ENCODE peak calls at places on chromosome 10, in six cellular contexts. S, F, C, A, G and H are unnamed samples.

GRCh38 chr10:112915590-112916572 is 34.2 kb upstream of the TCF7L2 start:
- DNase-seq in A (no peak), S (no peak), F (no peak), G (no peak), C (no peak), H (peak)

GRCh38 chr10:110411047-110411410 is 86.7 kb upstream of the DUSP5 start:
- DNase-seq in G (no peak), S (peak), F (peak), C (no peak), A (no peak), H (no peak)

GRCh38 chr10:59135275-59135674 is 41.2 kb upstream of the PHYHIPL start:
- DNase-seq in G (no peak), C (no peak), F (no peak), S (no peak), A (no peak), H (no peak)

GRCh38 chr10:100664509-100664908 is 80.9 kb upstream of the PAX2 start:
- DNase-seq in F (no peak), C (no peak), A (no peak), S (no peak), G (no peak), H (no peak)

GRCh38 chr10:88395677-88396076 is 187.4 kb downstream of the RNLS start:
- DNase-seq in C (no peak), S (no peak), A (no peak), F (peak), G (no peak), H (no peak)

GRCh38 chr10:5540886-5541285 is 16.1 kb downstream of the CALML3 start:
- DNase-seq in S (no peak), A (no peak), F (no peak), G (no peak), C (no peak), H (no peak)

GRCh38 chr10:3848768-3849643 is 64.0 kb upstream of the KLF6 start:
- DNase-seq in C (no peak), F (peak), S (no peak), G (peak), A (no peak), H (no peak)

GRCh38 chr10:121734517-121735137 is 136.4 kb upstream of the FGFR2 start:
- DNase-seq in A (peak), C (no peak), F (peak), G (peak), S (no peak), H (no peak)

GRCh38 chr10:101260764-101261341 is 31.6 kb upstream of the LBX1 start:
- DNase-seq in C (no peak), A (no peak), G (no peak), F (no peak), S (no peak), H (no peak)

GRCh38 chr10:123614888-123615287 is 51.3 kb upstream of the GPR26 start:
- DNase-seq in G (peak), A (no peak), F (peak), C (no peak), S (peak), H (no peak)

GRCh38 chr10:31381766-31382316 is 62.8 kb downstream of the ZEB1 start:
- DNase-seq in C (no peak), A (no peak), G (no peak), S (no peak), F (peak), H (no peak)

GRCh38 chr10:129761981-129762956 is 201.8 kb downstream of the EBF3 start:
- DNase-seq in S (peak), F (no peak), G (peak), C (no peak), A (no peak), H (no peak)

GRCh38 chr10:1938317-1938716 is 201.0 kb upstream of the ADARB2 start:
- DNase-seq in S (no peak), F (no peak), G (no peak), A (no peak), C (no peak), H (no peak)

GRCh38 chr10:107213861-107214260 is 49.4 kb upstream of the SORCS1 start:
- DNase-seq in F (no peak), A (no peak), C (no peak), G (no peak), S (no peak), H (no peak)

GRCh38 chr10:73798087-73798486 is 12.7 kb downstream of the ZSWIM8 start:
- DNase-seq in A (no peak), C (no peak), S (no peak), G (no peak), F (no peak), H (no peak)

GRCh38 chr10:102241037-102241443 is 272 bp downstream of the PITX3 start:
- DNase-seq in G (no peak), A (no peak), F (no peak), C (no peak), S (no peak), H (no peak)

GRCh38 chr10:19499291-19499765 is 316.9 kb upstream of the PLXDC2 start:
- DNase-seq in F (no peak), C (no peak), A (no peak), S (no peak), G (no peak), H (no peak)

GRCh38 chr10:22335204-22335956 is 9.9 kb upstream of the SPAG6 start:
- DNase-seq in S (peak), F (peak), A (no peak), G (peak), C (peak), H (no peak)

GRCh38 chr10:43128958-43129706 is 9.1 kb upstream of the CSGALNACT2 start:
- DNase-seq in C (no peak), F (peak), S (no peak), G (no peak), A (no peak), H (peak)

GRCh38 chr10:69866688-69867461 is 65.2 kb downstream of the COL13A1 start:
- DNase-seq in A (no peak), G (peak), C (no peak), F (peak), S (peak), H (peak)

GRCh38 chr10:79241629-79241989 is 105.7 kb upstream of the PPIF start:
- DNase-seq in A (no peak), S (no peak), F (no peak), G (no peak), C (no peak), H (no peak)

GRCh38 chr10:30154126-30154525 is 94.7 kb upstream of the JCAD start:
- DNase-seq in S (no peak), G (no peak), A (no peak), C (no peak), F (no peak), H (no peak)

GRCh38 chr10:71968553-71969474 is 4.6 kb downstream of the CHST3 start:
- DNase-seq in S (no peak), C (no peak), A (no peak), F (no peak), G (peak), H (no peak)

GRCh38 chr10:71435571-71436267 is 39.0 kb downstream of the CDH23 start:
- DNase-seq in G (no peak), F (no peak), A (no peak), S (peak), C (no peak), H (no peak)

GRCh38 chr10:120555436-120556163 is 98.6 kb downstream of the PLPP4 start:
- DNase-seq in A (no peak), C (no peak), S (no peak), G (no peak), F (no peak), H (no peak)

GRCh38 chr10:73771722-73772279 is 10.0 kb upstream of the CHCHD1 start:
- DNase-seq in S (peak), A (peak), C (peak), F (peak), G (peak), H (peak)

GRCh38 chr10:80289451-80290287 is at the start of gene MAT1A:
- DNase-seq in C (no peak), A (no peak), G (no peak), S (no peak), F (peak), H (no peak)

GRCh38 chr10:78143576-78143975 is 109.9 kb downstream of the RPS24 start:
- DNase-seq in C (no peak), S (no peak), G (no peak), A (no peak), F (no peak), H (no peak)

GRCh38 chr10:125449571-125449970 is 233.4 kb downstream of the TEX36 start:
- DNase-seq in A (no peak), G (no peak), C (no peak), S (no peak), F (no peak), H (no peak)

GRCh38 chr10:89416465-89416864 is 2.1 kb downstream of the IFIT5 start:
- DNase-seq in S (no peak), A (no peak), G (no peak), F (no peak), C (no peak), H (no peak)

GRCh38 chr10:117609095-117609821 is 66.7 kb downstream of the EMX2 start:
- DNase-seq in A (no peak), G (peak), S (peak), C (no peak), F (peak), H (no peak)

GRCh38 chr10:103265712-103266329 is 11.1 kb upstream of the INA start:
- DNase-seq in S (peak), C (no peak), A (no peak), F (peak), G (peak), H (peak)

GRCh38 chr10:24209946-24210491 is 1.1 kb downstream of the KIAA1217 start:
- DNase-seq in C (no peak), S (no peak), G (no peak), A (no peak), F (peak), H (no peak)

GRCh38 chr10:33612551-33612950 is 278.1 kb upstream of the NRP1 start:
- DNase-seq in C (no peak), G (peak), A (no peak), S (no peak), F (peak), H (peak)

GRCh38 chr10:23055424-23056191 is 39.8 kb upstream of the MSRB2 start:
- DNase-seq in S (no peak), C (no peak), G (no peak), F (no peak), A (peak), H (no peak)

GRCh38 chr10:97849101-97849490 is 547 bp upstream of the GOLGA7B start:
- DNase-seq in F (no peak), S (no peak), A (peak), G (no peak), C (no peak), H (no peak)